ENCODE peak calls at places on chromosomes 16 and 17, in four cellular contexts. One of them, this sample, is unnamed.

GRCh38 chr16:57151369-57151768 is 34.5 kb downstream of the PSME3IP1 start:
- DNase-seq in keratinocyte: no peak
- DNase-seq in PC-9: no peak
- DNase-seq in MCF 10A: no peak
- DNase-seq in this sample: no peak

GRCh38 chr16:69839798-69840409 is 77.8 kb downstream of the WWP2 start:
- DNase-seq in keratinocyte: no peak
- DNase-seq in PC-9: no peak
- DNase-seq in MCF 10A: no peak
- DNase-seq in this sample: no peak

GRCh38 chr17:2068101-2068518 is 13.2 kb downstream of the HIC1 start:
- DNase-seq in keratinocyte: no peak
- DNase-seq in PC-9: no peak
- DNase-seq in MCF 10A: no peak
- DNase-seq in this sample: no peak

GRCh38 chr17:64780096-64781012 is 118.2 kb upstream of the SMURF2 start:
- DNase-seq in keratinocyte: no peak
- DNase-seq in PC-9: peak
- DNase-seq in MCF 10A: peak
- DNase-seq in this sample: no peak

GRCh38 chr17:74882517-74883240 is 9.9 kb upstream of the FDXR start:
- DNase-seq in keratinocyte: no peak
- DNase-seq in PC-9: no peak
- DNase-seq in MCF 10A: no peak
- DNase-seq in this sample: no peak

GRCh38 chr17:66678827-66679226 is 156.1 kb upstream of the CACNG5 start:
- DNase-seq in keratinocyte: no peak
- DNase-seq in PC-9: no peak
- DNase-seq in MCF 10A: no peak
- DNase-seq in this sample: no peak

GRCh38 chr17:44121997-44122824 is 1.2 kb downstream of the HDAC5 start:
- DNase-seq in keratinocyte: no peak
- DNase-seq in PC-9: no peak
- DNase-seq in MCF 10A: no peak
- DNase-seq in this sample: no peak

GRCh38 chr17:8964801-8965393 is 610 bp downstream of the PIK3R5 start:
- DNase-seq in keratinocyte: no peak
- DNase-seq in PC-9: no peak
- DNase-seq in MCF 10A: no peak
- DNase-seq in this sample: no peak

GRCh38 chr17:10126554-10127493 is 71.6 kb downstream of the GAS7 start:
- DNase-seq in keratinocyte: no peak
- DNase-seq in PC-9: no peak
- DNase-seq in MCF 10A: no peak
- DNase-seq in this sample: no peak

GRCh38 chr17:10125761-10126553 is 72.4 kb downstream of the GAS7 start:
- DNase-seq in keratinocyte: no peak
- DNase-seq in PC-9: no peak
- DNase-seq in MCF 10A: no peak
- DNase-seq in this sample: no peak

GRCh38 chr17:10130733-10131132 is 67.7 kb downstream of the GAS7 start:
- DNase-seq in keratinocyte: no peak
- DNase-seq in PC-9: no peak
- DNase-seq in MCF 10A: no peak
- DNase-seq in this sample: no peak

GRCh38 chr17:10130263-10130662 is 68.1 kb downstream of the GAS7 start:
- DNase-seq in keratinocyte: no peak
- DNase-seq in PC-9: no peak
- DNase-seq in MCF 10A: no peak
- DNase-seq in this sample: no peak

DNA sequence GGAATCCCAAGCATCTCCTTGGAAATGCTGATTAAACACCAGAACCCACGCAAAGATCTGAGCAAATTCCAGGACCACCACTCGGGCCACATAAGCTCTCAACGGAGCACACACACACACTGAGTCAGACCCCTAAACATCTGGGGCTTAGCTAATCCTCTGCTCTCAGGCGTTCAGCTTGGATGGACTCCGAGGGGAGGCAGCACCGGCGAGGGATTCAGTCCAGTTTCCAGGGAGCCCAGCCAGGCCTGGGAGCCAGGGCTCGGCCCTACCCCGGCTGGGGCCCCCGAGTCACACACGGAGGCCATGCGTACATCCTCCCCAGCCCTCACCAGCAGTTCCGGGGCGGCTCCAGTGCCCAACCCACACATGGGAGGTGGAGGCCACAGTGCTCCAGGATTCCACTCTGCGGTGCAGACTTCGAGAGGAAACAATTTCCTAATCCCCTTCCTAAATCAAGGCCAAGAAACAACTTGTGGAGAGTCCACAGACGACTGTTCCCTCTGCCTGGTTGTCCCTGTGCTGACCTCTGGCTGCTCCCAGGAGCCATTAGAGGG is 70.5 kb downstream of the GAS7 start:
- DNase-seq in keratinocyte: no peak
- DNase-seq in PC-9: no peak
- DNase-seq in MCF 10A: no peak
- DNase-seq in this sample: no peak
- TF ChIP-seq CTCF in keratinocyte: no peak
- TF ChIP-seq CTCF in PC-9: no peak
- TF ChIP-seq CTCF in MCF 10A: no peak
- TF ChIP-seq CTCF in this sample: no peak

DNA sequence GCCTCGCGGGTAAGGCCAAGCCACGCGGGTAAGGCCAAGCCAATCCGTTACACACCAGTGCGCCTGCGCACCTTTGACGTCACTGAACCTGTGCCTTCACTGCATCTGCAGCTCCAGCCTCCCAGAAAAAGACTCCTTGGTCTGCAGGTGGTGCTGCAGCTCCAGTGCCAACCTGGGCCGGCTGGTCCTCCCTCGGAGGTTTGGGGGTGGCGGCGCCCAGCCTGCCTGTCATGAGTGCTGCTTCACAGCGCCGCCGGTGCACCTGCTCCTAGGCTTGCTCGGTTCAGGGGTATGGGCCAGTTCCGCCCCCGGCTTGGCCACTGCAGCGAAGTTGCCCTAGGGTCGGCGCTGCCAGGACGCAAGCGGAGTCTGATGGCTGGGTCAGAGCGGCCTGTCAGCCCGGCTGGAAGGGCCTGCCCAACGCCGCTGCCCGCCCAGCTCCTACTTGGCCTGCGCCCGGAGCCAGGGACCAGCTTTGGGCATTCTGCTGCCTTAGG is 146.6 kb downstream of the USP22 start:
- DNase-seq in keratinocyte: no peak
- DNase-seq in PC-9: no peak
- DNase-seq in MCF 10A: peak
- DNase-seq in this sample: no peak
- TF ChIP-seq CTCF in keratinocyte: peak
- TF ChIP-seq CTCF in PC-9: no peak
- TF ChIP-seq CTCF in MCF 10A: no peak
- TF ChIP-seq CTCF in this sample: no peak

GRCh38 chr16:19410435-19411153 is 7.1 kb upstream of the TMC5 start:
- DNase-seq in keratinocyte: no peak
- DNase-seq in PC-9: peak
- DNase-seq in MCF 10A: peak
- DNase-seq in this sample: peak
- TF ChIP-seq CTCF in keratinocyte: peak
- TF ChIP-seq CTCF in PC-9: peak
- TF ChIP-seq CTCF in MCF 10A: peak
- TF ChIP-seq CTCF in this sample: peak

DNA sequence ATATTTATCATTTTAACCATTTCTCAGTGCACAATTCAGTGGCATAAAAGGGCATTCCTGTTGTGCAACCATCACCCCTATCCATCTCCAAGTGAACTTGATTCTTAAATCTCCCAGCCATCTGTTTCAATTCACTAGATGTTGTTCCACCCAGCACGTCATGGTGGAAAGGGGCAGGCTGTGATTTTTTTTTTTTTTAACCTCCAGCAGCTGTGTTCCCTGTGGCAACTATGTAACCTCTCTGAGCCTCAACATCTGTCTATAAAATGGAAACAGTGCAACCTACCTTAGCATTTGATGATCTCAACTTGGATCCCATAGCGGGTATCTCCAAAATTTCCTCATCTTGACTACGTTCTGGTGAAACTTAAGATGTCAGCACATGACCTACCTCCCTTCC is 604.5 kb downstream of the WWOX start:
- DNase-seq in keratinocyte: no peak
- DNase-seq in PC-9: no peak
- DNase-seq in MCF 10A: no peak
- DNase-seq in this sample: no peak
- TF ChIP-seq CTCF in keratinocyte: no peak
- TF ChIP-seq CTCF in PC-9: no peak
- TF ChIP-seq CTCF in MCF 10A: no peak
- TF ChIP-seq CTCF in this sample: no peak

DNA sequence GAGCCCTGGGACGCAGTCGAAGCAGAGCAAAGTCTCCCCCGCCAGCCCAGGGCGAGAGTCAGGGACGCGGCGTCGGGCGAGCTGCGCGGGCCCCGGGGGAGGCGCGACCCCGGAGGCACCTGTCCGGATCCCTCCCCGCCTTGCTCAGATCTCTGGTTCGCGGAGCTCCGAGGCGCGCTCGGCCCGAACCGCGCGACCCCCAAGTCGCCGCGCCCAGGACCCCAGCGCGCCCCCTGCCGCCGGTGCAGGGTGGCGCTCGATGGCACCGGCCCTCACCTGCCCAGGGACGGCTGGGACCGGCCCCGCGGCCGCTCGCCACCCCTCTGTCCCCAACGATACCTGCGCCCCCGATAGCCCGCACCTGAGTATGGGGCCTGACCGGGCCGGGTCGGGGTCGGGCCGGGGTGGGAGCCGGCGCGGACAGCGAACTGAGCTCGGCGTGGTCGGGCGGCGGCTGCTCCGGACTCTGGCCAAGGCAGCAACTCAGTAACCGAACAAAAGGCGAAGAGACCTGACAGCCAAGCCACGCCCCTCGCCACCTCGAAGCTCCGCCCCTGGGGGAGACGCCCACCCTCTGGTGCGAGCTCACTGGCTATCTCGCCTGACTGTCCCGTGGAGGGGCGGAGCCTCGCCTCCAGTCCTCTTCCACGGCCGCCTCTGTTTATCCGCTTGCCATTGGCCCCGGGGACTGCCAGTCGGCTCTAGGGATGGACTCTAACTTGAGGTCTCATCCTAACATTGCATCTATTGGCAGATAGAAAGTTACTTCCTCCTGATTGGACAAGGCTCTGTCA is at the start of gene JUP:
- DNase-seq in keratinocyte: peak
- DNase-seq in PC-9: peak
- DNase-seq in MCF 10A: peak
- DNase-seq in this sample: peak
- TF ChIP-seq CTCF in keratinocyte: peak
- TF ChIP-seq CTCF in PC-9: peak
- TF ChIP-seq CTCF in MCF 10A: peak
- TF ChIP-seq CTCF in this sample: peak

GRCh38 chr16:85550422-85551318 is 62.5 kb upstream of the GSE1 start:
- DNase-seq in keratinocyte: no peak
- DNase-seq in PC-9: no peak
- DNase-seq in MCF 10A: no peak
- DNase-seq in this sample: no peak
- TF ChIP-seq CTCF in keratinocyte: no peak
- TF ChIP-seq CTCF in PC-9: no peak
- TF ChIP-seq CTCF in MCF 10A: no peak
- TF ChIP-seq CTCF in this sample: no peak

DNA sequence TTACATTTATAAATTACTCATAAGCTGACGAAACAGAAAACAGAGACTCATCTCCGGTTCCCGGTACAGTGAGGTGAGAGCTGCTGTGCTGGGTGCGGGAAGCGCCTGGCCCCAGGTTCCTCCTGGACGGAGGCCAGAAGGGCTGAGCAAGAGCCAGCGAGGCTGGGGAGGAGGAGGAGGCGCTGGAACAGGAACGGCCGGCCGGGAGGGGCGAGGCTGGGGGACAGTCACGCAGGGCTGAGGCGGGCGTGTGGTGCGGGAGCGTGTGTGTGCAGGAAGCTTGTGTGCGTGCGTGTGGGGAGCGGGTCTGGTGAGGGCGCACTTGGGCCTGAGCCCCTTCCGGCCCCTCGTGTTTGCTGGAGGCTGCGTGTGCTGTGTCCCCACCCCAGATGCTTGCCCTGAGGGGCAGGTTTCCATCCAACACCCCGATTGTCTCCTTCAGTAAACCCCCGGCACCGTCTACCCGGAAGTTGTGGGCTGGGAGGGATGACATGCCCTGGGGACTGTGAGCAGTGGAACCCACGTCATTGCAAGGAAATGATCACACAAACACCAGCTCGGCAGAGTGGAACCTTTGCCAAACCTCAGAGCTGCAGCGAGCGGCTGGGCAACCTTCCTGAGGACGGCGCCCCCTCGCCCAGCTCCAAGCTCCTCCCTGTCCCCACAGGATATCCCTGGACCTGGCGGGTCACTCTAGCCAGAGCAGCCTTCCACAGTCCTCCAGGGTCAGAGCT is 19.4 kb downstream of the CD7 start:
- DNase-seq in keratinocyte: peak
- DNase-seq in PC-9: peak
- DNase-seq in MCF 10A: peak
- DNase-seq in this sample: no peak
- TF ChIP-seq CTCF in keratinocyte: no peak
- TF ChIP-seq CTCF in PC-9: no peak
- TF ChIP-seq CTCF in MCF 10A: no peak
- TF ChIP-seq CTCF in this sample: no peak

DNA sequence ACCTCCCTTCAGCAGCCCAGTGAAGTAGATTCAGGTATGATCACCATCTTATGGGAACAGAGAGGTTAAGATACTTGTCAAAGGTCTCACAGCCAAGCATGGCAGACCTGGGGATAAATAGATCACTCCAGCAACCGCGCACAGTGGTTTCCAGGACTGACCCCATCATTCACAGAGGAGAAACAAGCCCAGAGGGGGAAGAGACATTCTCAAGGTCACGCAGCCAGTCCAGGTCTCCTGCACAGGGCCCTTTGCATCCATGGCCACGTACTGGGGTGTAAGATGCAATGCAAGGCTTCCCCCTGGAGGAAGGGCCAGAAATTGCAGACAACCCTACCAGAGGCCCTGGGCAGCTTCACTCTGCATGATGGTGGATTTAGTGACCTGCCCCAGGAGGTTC is 19.9 kb downstream of the TLE7 start:
- DNase-seq in keratinocyte: no peak
- DNase-seq in PC-9: no peak
- DNase-seq in MCF 10A: peak
- DNase-seq in this sample: no peak
- TF ChIP-seq CTCF in keratinocyte: peak
- TF ChIP-seq CTCF in PC-9: peak
- TF ChIP-seq CTCF in MCF 10A: no peak
- TF ChIP-seq CTCF in this sample: peak